ENCODE peak calls at places on chromosome 4, in four cellular contexts. L is RCC 7860, B is mucosa of gallbladder, T is cardiac muscle cell. H is an unnamed sample.

GRCh38 chr4:4269856-4270255 is 20.1 kb downstream of the LYAR start:
- DNase-seq in L (no peak), T (no peak), B (no peak), H (no peak)

GRCh38 chr4:119300388-119301131 is 21.4 kb downstream of the FABP2 start:
- DNase-seq in L (peak), B (peak), T (peak), H (peak)

GRCh38 chr4:1218892-1219552 is 29.9 kb downstream of the CTBP1 start:
- DNase-seq in T (no peak), L (no peak), B (no peak), H (no peak)

GRCh38 chr4:163554870-163555465 is 60.5 kb downstream of the TMA16 start:
- DNase-seq in L (peak), T (peak), B (no peak), H (no peak)

GRCh38 chr4:126215759-126216158 is 901.0 kb downstream of the FAT4 start:
- DNase-seq in B (no peak), L (no peak), T (no peak), H (no peak)

GRCh38 chr4:9765091-9765490 is 16.3 kb upstream of the DRD5 start:
- DNase-seq in L (no peak), B (peak), T (peak), H (no peak)

GRCh38 chr4:38675167-38676121 is 11.4 kb downstream of the KLF3 start:
- DNase-seq in T (peak), L (peak), B (peak), H (peak)

GRCh38 chr4:99151452-99151851 is 7.4 kb upstream of the ADH4 start:
- DNase-seq in L (no peak), B (no peak), T (no peak), H (no peak)

GRCh38 chr4:67020079-67020807 is 525.1 kb downstream of the CENPC start:
- DNase-seq in T (no peak), L (no peak), B (no peak), H (no peak)

GRCh38 chr4:21113496-21114213 is 413.4 kb downstream of the PACRGL start:
- DNase-seq in B (no peak), T (no peak), L (no peak), H (no peak)

GRCh38 chr4:157898836-157899605 is 273.8 kb downstream of the GASK1B start:
- DNase-seq in B (no peak), L (peak), T (no peak), H (peak)

GRCh38 chr4:188008377-188008776 is 12.8 kb downstream of the ZFP42 start:
- DNase-seq in T (no peak), B (no peak), L (peak), H (peak)

GRCh38 chr4:136864580-136865185 is 667.6 kb downstream of the PCDH18 start:
- DNase-seq in L (peak), B (peak), T (peak), H (peak)

GRCh38 chr4:173174184-173175156 is 5.9 kb downstream of the GALNT7 start:
- DNase-seq in L (no peak), T (no peak), B (no peak), H (no peak)

GRCh38 chr4:6548201-6548881 is 26.6 kb upstream of the MAN2B2 start:
- DNase-seq in L (peak), B (no peak), T (peak), H (peak)

GRCh38 chr4:88008133-88008621 is 742 bp downstream of the PKD2 start:
- DNase-seq in B (no peak), T (peak), L (peak), H (peak)

GRCh38 chr4:86586160-86586572 is 7.9 kb upstream of the PTPN13 start:
- DNase-seq in T (no peak), L (no peak), B (no peak), H (no peak)

GRCh38 chr4:145473203-145473602 is 8.4 kb upstream of the SMAD1 start:
- DNase-seq in B (no peak), L (no peak), T (no peak), H (no peak)

GRCh38 chr4:54998991-54999390 is 126.4 kb downstream of the KDR start:
- DNase-seq in L (no peak), T (peak), B (no peak), H (no peak)

GRCh38 chr4:84965558-84966381 is 720 bp downstream of the WDFY3 start:
- DNase-seq in T (peak), B (peak), L (no peak), H (peak)